ENCODE peak calls at places on chromosomes 1 and 21, in seven cellular contexts. One of them, this sample, is unnamed. For H3K36me3 and H3K4me1, the result is how much of the 10 kb centered on the place peaks cover.

GRCh38 chr1:72557446-72558049 is 275.2 kb upstream of the NEGR1 start:
- DNase-seq in fibroblast of lung: peak
- DNase-seq in CD8-positive, alpha-beta memory T cell: no peak
- DNase-seq in heart right ventricle: no peak
- DNase-seq in body of pancreas: no peak
- DNase-seq in Caco-2: peak
- DNase-seq in neuronal stem cell: peak
- DNase-seq in this sample: no peak

GRCh38 chr1:175201061-175201508 is 8.5 kb upstream of the KIAA0040 start:
- DNase-seq in fibroblast of lung: peak
- DNase-seq in CD8-positive, alpha-beta memory T cell: no peak
- DNase-seq in heart right ventricle: peak
- DNase-seq in body of pancreas: peak
- DNase-seq in Caco-2: no peak
- DNase-seq in neuronal stem cell: no peak
- DNase-seq in this sample: peak

GRCh38 chr1:153357076-153357852 is 390 bp upstream of the S100A9 start:
- DNase-seq in fibroblast of lung: no peak
- DNase-seq in CD8-positive, alpha-beta memory T cell: no peak
- DNase-seq in heart right ventricle: no peak
- DNase-seq in body of pancreas: peak
- DNase-seq in Caco-2: no peak
- DNase-seq in neuronal stem cell: no peak
- DNase-seq in this sample: no peak

GRCh38 chr1:211829343-211830054 is 1.1 kb downstream of the LPGAT1 start:
- DNase-seq in fibroblast of lung: peak
- DNase-seq in CD8-positive, alpha-beta memory T cell: no peak
- DNase-seq in heart right ventricle: peak
- DNase-seq in body of pancreas: peak
- DNase-seq in Caco-2: peak
- DNase-seq in neuronal stem cell: peak
- DNase-seq in this sample: peak

GRCh38 chr1:90768098-90768497 is 51.0 kb upstream of the BARHL2 start:
- DNase-seq in fibroblast of lung: no peak
- DNase-seq in CD8-positive, alpha-beta memory T cell: no peak
- DNase-seq in heart right ventricle: no peak
- DNase-seq in body of pancreas: no peak
- DNase-seq in Caco-2: no peak
- DNase-seq in neuronal stem cell: no peak
- DNase-seq in this sample: no peak

GRCh38 chr1:218783916-218784315 is 389.8 kb upstream of the LYPLAL1 start:
- DNase-seq in fibroblast of lung: no peak
- DNase-seq in CD8-positive, alpha-beta memory T cell: no peak
- DNase-seq in heart right ventricle: no peak
- DNase-seq in body of pancreas: no peak
- DNase-seq in Caco-2: peak
- DNase-seq in neuronal stem cell: no peak
- DNase-seq in this sample: no peak

GRCh38 chr21:15682977-15683376 is 46.8 kb upstream of the USP25 start:
- DNase-seq in fibroblast of lung: peak
- DNase-seq in CD8-positive, alpha-beta memory T cell: no peak
- DNase-seq in heart right ventricle: no peak
- DNase-seq in body of pancreas: no peak
- DNase-seq in Caco-2: no peak
- DNase-seq in neuronal stem cell: no peak
- DNase-seq in this sample: no peak

GRCh38 chr21:14603202-14603601 is 57.1 kb upstream of the SAMSN1 start:
- DNase-seq in fibroblast of lung: peak
- DNase-seq in CD8-positive, alpha-beta memory T cell: no peak
- DNase-seq in heart right ventricle: no peak
- DNase-seq in body of pancreas: no peak
- DNase-seq in Caco-2: no peak
- DNase-seq in neuronal stem cell: no peak
- DNase-seq in this sample: no peak

GRCh38 chr1:3785458-3786157 is 10.7 kb downstream of the LRRC47 start:
- DNase-seq in fibroblast of lung: no peak
- DNase-seq in CD8-positive, alpha-beta memory T cell: no peak
- DNase-seq in heart right ventricle: no peak
- DNase-seq in body of pancreas: no peak
- DNase-seq in Caco-2: peak
- DNase-seq in neuronal stem cell: no peak
- DNase-seq in this sample: no peak

GRCh38 chr1:56394298-56394697 is 185.1 kb downstream of the PLPP3 start:
- DNase-seq in fibroblast of lung: no peak
- DNase-seq in CD8-positive, alpha-beta memory T cell: no peak
- DNase-seq in heart right ventricle: no peak
- DNase-seq in body of pancreas: no peak
- DNase-seq in Caco-2: no peak
- DNase-seq in neuronal stem cell: no peak
- DNase-seq in this sample: no peak

GRCh38 chr1:209838537-209838936 is 10.8 kb downstream of the UTP25 start:
- DNase-seq in fibroblast of lung: no peak
- DNase-seq in CD8-positive, alpha-beta memory T cell: no peak
- DNase-seq in heart right ventricle: no peak
- DNase-seq in body of pancreas: no peak
- DNase-seq in Caco-2: no peak
- DNase-seq in neuronal stem cell: no peak
- DNase-seq in this sample: no peak
- H3K36me3 ChIP-seq in fibroblast of lung: under half
- H3K36me3 ChIP-seq in CD8-positive, alpha-beta memory T cell: half or more
- H3K36me3 ChIP-seq in heart right ventricle: half or more
- H3K36me3 ChIP-seq in body of pancreas: under half
- H3K36me3 ChIP-seq in Caco-2: under half
- H3K36me3 ChIP-seq in neuronal stem cell: under half
- H3K36me3 ChIP-seq in this sample: half or more

GRCh38 chr1:235075121-235075954 is 53.3 kb downstream of the TOMM20 start:
- DNase-seq in fibroblast of lung: peak
- DNase-seq in CD8-positive, alpha-beta memory T cell: peak
- DNase-seq in heart right ventricle: peak
- DNase-seq in body of pancreas: peak
- DNase-seq in Caco-2: peak
- DNase-seq in neuronal stem cell: no peak
- DNase-seq in this sample: peak

GRCh38 chr1:235077163-235077540 is 51.5 kb downstream of the TOMM20 start:
- DNase-seq in fibroblast of lung: no peak
- DNase-seq in CD8-positive, alpha-beta memory T cell: no peak
- DNase-seq in heart right ventricle: no peak
- DNase-seq in body of pancreas: no peak
- DNase-seq in Caco-2: no peak
- DNase-seq in neuronal stem cell: no peak
- DNase-seq in this sample: no peak

GRCh38 chr1:235074335-235075120 is 54.1 kb downstream of the TOMM20 start:
- DNase-seq in fibroblast of lung: peak
- DNase-seq in CD8-positive, alpha-beta memory T cell: peak
- DNase-seq in heart right ventricle: peak
- DNase-seq in body of pancreas: peak
- DNase-seq in Caco-2: peak
- DNase-seq in neuronal stem cell: no peak
- DNase-seq in this sample: peak

GRCh38 chr1:235076504-235077162 is 52.0 kb downstream of the TOMM20 start:
- DNase-seq in fibroblast of lung: no peak
- DNase-seq in CD8-positive, alpha-beta memory T cell: no peak
- DNase-seq in heart right ventricle: no peak
- DNase-seq in body of pancreas: no peak
- DNase-seq in Caco-2: no peak
- DNase-seq in neuronal stem cell: no peak
- DNase-seq in this sample: no peak

DNA sequence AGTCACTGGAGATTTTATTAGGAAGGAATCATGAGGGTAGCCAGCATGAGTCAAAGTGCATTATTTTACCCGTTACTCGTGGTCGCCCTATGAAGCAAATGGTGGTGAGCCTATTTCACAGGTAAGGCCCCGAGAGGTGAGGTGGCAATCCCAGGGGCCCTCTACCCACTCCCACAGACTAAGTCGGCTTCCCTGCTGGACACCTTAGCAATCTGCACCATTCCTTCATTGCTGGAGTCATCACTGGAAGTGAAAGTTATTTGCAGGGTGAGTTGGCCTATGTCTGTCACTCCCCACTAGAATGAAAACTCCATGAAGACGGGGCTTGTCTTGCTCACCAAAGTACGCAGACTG is 52.7 kb downstream of the TOMM20 start:
- DNase-seq in fibroblast of lung: no peak
- DNase-seq in CD8-positive, alpha-beta memory T cell: no peak
- DNase-seq in heart right ventricle: no peak
- DNase-seq in body of pancreas: no peak
- DNase-seq in Caco-2: peak
- DNase-seq in neuronal stem cell: no peak
- DNase-seq in this sample: no peak
- H3K4me1 ChIP-seq in fibroblast of lung: under half
- H3K4me1 ChIP-seq in CD8-positive, alpha-beta memory T cell: under half
- H3K4me1 ChIP-seq in heart right ventricle: half or more
- H3K4me1 ChIP-seq in body of pancreas: half or more
- H3K4me1 ChIP-seq in Caco-2: half or more
- H3K4me1 ChIP-seq in neuronal stem cell: under half
- H3K4me1 ChIP-seq in this sample: under half

GRCh38 chr1:41327383-41327999 is 33.7 kb upstream of the FOXO6 start:
- DNase-seq in fibroblast of lung: no peak
- DNase-seq in CD8-positive, alpha-beta memory T cell: no peak
- DNase-seq in heart right ventricle: no peak
- DNase-seq in body of pancreas: no peak
- DNase-seq in Caco-2: no peak
- DNase-seq in neuronal stem cell: no peak
- DNase-seq in this sample: peak

GRCh38 chr1:41329662-41330587 is 31.3 kb upstream of the FOXO6 start:
- DNase-seq in fibroblast of lung: no peak
- DNase-seq in CD8-positive, alpha-beta memory T cell: no peak
- DNase-seq in heart right ventricle: no peak
- DNase-seq in body of pancreas: no peak
- DNase-seq in Caco-2: no peak
- DNase-seq in neuronal stem cell: no peak
- DNase-seq in this sample: peak

GRCh38 chr1:41330588-41331545 is 30.4 kb upstream of the FOXO6 start:
- DNase-seq in fibroblast of lung: no peak
- DNase-seq in CD8-positive, alpha-beta memory T cell: no peak
- DNase-seq in heart right ventricle: no peak
- DNase-seq in body of pancreas: no peak
- DNase-seq in Caco-2: no peak
- DNase-seq in neuronal stem cell: no peak
- DNase-seq in this sample: peak

GRCh38 chr1:41328011-41328615 is 33.1 kb upstream of the FOXO6 start:
- DNase-seq in fibroblast of lung: no peak
- DNase-seq in CD8-positive, alpha-beta memory T cell: no peak
- DNase-seq in heart right ventricle: no peak
- DNase-seq in body of pancreas: no peak
- DNase-seq in Caco-2: no peak
- DNase-seq in neuronal stem cell: no peak
- DNase-seq in this sample: peak

GRCh38 chr1:41328780-41329640 is 32.2 kb upstream of the FOXO6 start:
- DNase-seq in fibroblast of lung: no peak
- DNase-seq in CD8-positive, alpha-beta memory T cell: no peak
- DNase-seq in heart right ventricle: no peak
- DNase-seq in body of pancreas: no peak
- DNase-seq in Caco-2: no peak
- DNase-seq in neuronal stem cell: no peak
- DNase-seq in this sample: no peak
- H3K36me3 ChIP-seq in fibroblast of lung: under half
- H3K36me3 ChIP-seq in CD8-positive, alpha-beta memory T cell: under half
- H3K36me3 ChIP-seq in heart right ventricle: under half
- H3K36me3 ChIP-seq in body of pancreas: under half
- H3K36me3 ChIP-seq in Caco-2: under half
- H3K36me3 ChIP-seq in neuronal stem cell: under half
- H3K36me3 ChIP-seq in this sample: under half

GRCh38 chr1:19388980-19389379 is 76.9 kb downstream of the SLC66A1 start:
- DNase-seq in fibroblast of lung: no peak
- DNase-seq in CD8-positive, alpha-beta memory T cell: no peak
- DNase-seq in heart right ventricle: no peak
- DNase-seq in body of pancreas: no peak
- DNase-seq in Caco-2: no peak
- DNase-seq in neuronal stem cell: no peak
- DNase-seq in this sample: no peak
- H3K4me1 ChIP-seq in fibroblast of lung: under half
- H3K4me1 ChIP-seq in CD8-positive, alpha-beta memory T cell: half or more
- H3K4me1 ChIP-seq in heart right ventricle: half or more
- H3K4me1 ChIP-seq in body of pancreas: under half
- H3K4me1 ChIP-seq in Caco-2: under half
- H3K4me1 ChIP-seq in neuronal stem cell: under half
- H3K4me1 ChIP-seq in this sample: under half

GRCh38 chr21:46188226-46189212 is 4.3 kb upstream of the SPATC1L start:
- DNase-seq in fibroblast of lung: peak
- DNase-seq in CD8-positive, alpha-beta memory T cell: no peak
- DNase-seq in heart right ventricle: peak
- DNase-seq in body of pancreas: peak
- DNase-seq in Caco-2: peak
- DNase-seq in neuronal stem cell: peak
- DNase-seq in this sample: peak

GRCh38 chr21:46185717-46186116 is 1.5 kb upstream of the SPATC1L start:
- DNase-seq in fibroblast of lung: no peak
- DNase-seq in CD8-positive, alpha-beta memory T cell: no peak
- DNase-seq in heart right ventricle: no peak
- DNase-seq in body of pancreas: no peak
- DNase-seq in Caco-2: no peak
- DNase-seq in neuronal stem cell: no peak
- DNase-seq in this sample: no peak

GRCh38 chr21:46189213-46189958 is 5.1 kb upstream of the SPATC1L start:
- DNase-seq in fibroblast of lung: peak
- DNase-seq in CD8-positive, alpha-beta memory T cell: no peak
- DNase-seq in heart right ventricle: no peak
- DNase-seq in body of pancreas: no peak
- DNase-seq in Caco-2: no peak
- DNase-seq in neuronal stem cell: no peak
- DNase-seq in this sample: no peak

GRCh38 chr21:46187251-46187650 is 3.0 kb upstream of the SPATC1L start:
- DNase-seq in fibroblast of lung: no peak
- DNase-seq in CD8-positive, alpha-beta memory T cell: no peak
- DNase-seq in heart right ventricle: no peak
- DNase-seq in body of pancreas: no peak
- DNase-seq in Caco-2: no peak
- DNase-seq in neuronal stem cell: no peak
- DNase-seq in this sample: no peak

DNA sequence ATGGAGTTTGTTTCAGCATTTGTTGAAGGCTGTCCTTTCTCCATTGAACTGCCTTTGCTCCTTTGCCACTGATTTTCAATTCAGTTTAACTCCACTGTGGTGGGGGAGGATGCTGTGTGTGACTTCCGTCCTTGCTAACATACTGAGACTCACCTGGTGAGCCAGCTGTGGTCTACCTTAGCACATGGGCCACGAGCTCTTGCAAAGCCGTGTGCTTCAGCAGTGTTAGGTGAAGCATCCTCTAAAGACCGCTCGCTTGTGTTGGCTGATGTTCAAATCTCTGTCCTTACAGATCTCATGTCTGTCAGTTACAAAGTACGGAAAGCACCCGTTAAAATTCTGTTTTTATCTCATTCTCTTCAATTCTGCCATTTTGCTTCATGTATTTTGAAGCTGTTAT is 3.6 kb upstream of the SPATC1L start:
- DNase-seq in fibroblast of lung: no peak
- DNase-seq in CD8-positive, alpha-beta memory T cell: no peak
- DNase-seq in heart right ventricle: no peak
- DNase-seq in body of pancreas: no peak
- DNase-seq in Caco-2: no peak
- DNase-seq in neuronal stem cell: no peak
- DNase-seq in this sample: no peak
- H3K36me3 ChIP-seq in fibroblast of lung: under half
- H3K36me3 ChIP-seq in CD8-positive, alpha-beta memory T cell: under half
- H3K36me3 ChIP-seq in heart right ventricle: under half
- H3K36me3 ChIP-seq in body of pancreas: under half
- H3K36me3 ChIP-seq in Caco-2: under half
- H3K36me3 ChIP-seq in neuronal stem cell: under half
- H3K36me3 ChIP-seq in this sample: under half

This sample was measured in SJCRH30.